ENCODE peak calls at places on chromosomes 1 and 21, in four cellular contexts. One of them, this sample, is unnamed. For H3K9me3, the result is how much of the 10 kb centered on the place peaks cover.

GRCh38 chr1:186629341-186629740 is 50.9 kb downstream of the PTGS2 start:
- DNase-seq in GM12878: no peak
- DNase-seq in H1: no peak
- DNase-seq in HepG2: no peak
- DNase-seq in this sample: no peak

GRCh38 chr1:181655756-181656155 is 172.4 kb downstream of the CACNA1E start:
- DNase-seq in GM12878: no peak
- DNase-seq in HepG2: no peak
- DNase-seq in H1: no peak
- DNase-seq in this sample: no peak

GRCh38 chr21:38171723-38172344 is 85.0 kb upstream of the KCNJ15 start:
- DNase-seq in HepG2: no peak
- DNase-seq in H1: peak
- DNase-seq in GM12878: no peak
- DNase-seq in this sample: no peak

GRCh38 chr1:189269011-189269410 is 1208.7 kb downstream of the BRINP3 start:
- DNase-seq in H1: no peak
- DNase-seq in GM12878: no peak
- DNase-seq in HepG2: no peak
- DNase-seq in this sample: no peak

GRCh38 chr1:11052839-11053757 is 6.1 kb upstream of the MASP2 start:
- DNase-seq in H1: peak
- DNase-seq in GM12878: no peak
- DNase-seq in HepG2: no peak
- DNase-seq in this sample: peak

GRCh38 chr1:57886376-57886775 is 462.5 kb upstream of the DAB1 start:
- DNase-seq in H1: no peak
- DNase-seq in GM12878: no peak
- DNase-seq in HepG2: no peak
- DNase-seq in this sample: no peak

GRCh38 chr1:42484382-42484781 is 21.3 kb downstream of the CCDC30 start:
- DNase-seq in GM12878: no peak
- DNase-seq in HepG2: peak
- DNase-seq in H1: no peak
- DNase-seq in this sample: no peak

GRCh38 chr1:169238506-169238905 is 129.1 kb downstream of the NME7 start:
- DNase-seq in GM12878: no peak
- DNase-seq in H1: no peak
- DNase-seq in HepG2: no peak
- DNase-seq in this sample: no peak

GRCh38 chr1:57963545-57963944 is 539.7 kb upstream of the DAB1 start:
- DNase-seq in HepG2: no peak
- DNase-seq in GM12878: no peak
- DNase-seq in H1: no peak
- DNase-seq in this sample: no peak

GRCh38 chr1:240739139-240739538 is 127.2 kb upstream of the GREM2 start:
- DNase-seq in H1: no peak
- DNase-seq in HepG2: no peak
- DNase-seq in GM12878: no peak
- DNase-seq in this sample: no peak

GRCh38 chr1:110102081-110102480 is 10.2 kb upstream of the UBL4B start:
- DNase-seq in H1: no peak
- DNase-seq in GM12878: peak
- DNase-seq in HepG2: no peak
- DNase-seq in this sample: no peak

GRCh38 chr21:32463889-32464300 is 51.4 kb downstream of the EVA1C start:
- DNase-seq in GM12878: no peak
- DNase-seq in HepG2: peak
- DNase-seq in H1: no peak
- DNase-seq in this sample: no peak

GRCh38 chr1:72280714-72281113 is 1.6 kb downstream of the NEGR1 start:
- DNase-seq in H1: no peak
- DNase-seq in GM12878: no peak
- DNase-seq in HepG2: no peak
- DNase-seq in this sample: no peak

GRCh38 chr1:192485692-192486436 is 89.7 kb upstream of the RGS1 start:
- DNase-seq in H1: no peak
- DNase-seq in HepG2: peak
- DNase-seq in GM12878: no peak
- DNase-seq in this sample: no peak

GRCh38 chr1:8540266-8540926 is 222.5 kb downstream of the SLC45A1 start:
- DNase-seq in H1: no peak
- DNase-seq in HepG2: no peak
- DNase-seq in GM12878: no peak
- DNase-seq in this sample: no peak

GRCh38 chr21:32070693-32071330 is 198.0 kb downstream of the HUNK start:
- DNase-seq in H1: no peak
- DNase-seq in HepG2: no peak
- DNase-seq in GM12878: no peak
- DNase-seq in this sample: no peak

GRCh38 chr1:211547710-211548109 is 31.3 kb downstream of the SLC30A1 start:
- DNase-seq in HepG2: peak
- DNase-seq in H1: no peak
- DNase-seq in GM12878: no peak
- DNase-seq in this sample: no peak

GRCh38 chr1:155938220-155938627 is 3.2 kb upstream of the RXFP4 start:
- DNase-seq in GM12878: peak
- DNase-seq in H1: no peak
- DNase-seq in HepG2: peak
- DNase-seq in this sample: peak

GRCh38 chr1:211468595-211468994 is 23.4 kb downstream of the RD3 start:
- DNase-seq in H1: no peak
- DNase-seq in HepG2: no peak
- DNase-seq in GM12878: no peak
- DNase-seq in this sample: no peak

GRCh38 chr21:31136891-31137290 is 98.6 kb upstream of the KRTAP19-8 start:
- DNase-seq in H1: no peak
- DNase-seq in GM12878: peak
- DNase-seq in HepG2: no peak
- DNase-seq in this sample: peak

GRCh38 chr21:33069994-33070811 is at the start of gene OLIG1:
- DNase-seq in H1: peak
- DNase-seq in HepG2: no peak
- DNase-seq in GM12878: no peak
- DNase-seq in this sample: no peak

GRCh38 chr1:166822385-166822784 is 16.9 kb upstream of the POGK start:
- DNase-seq in H1: peak
- DNase-seq in GM12878: no peak
- DNase-seq in HepG2: no peak
- DNase-seq in this sample: peak

GRCh38 chr21:15121655-15122120 is 56.9 kb upstream of the NRIP1 start:
- DNase-seq in HepG2: peak
- DNase-seq in GM12878: no peak
- DNase-seq in H1: no peak
- DNase-seq in this sample: no peak

GRCh38 chr1:197356723-197357533 is 88.9 kb downstream of the CRB1 start:
- DNase-seq in GM12878: no peak
- DNase-seq in HepG2: peak
- DNase-seq in H1: no peak
- DNase-seq in this sample: peak

GRCh38 chr1:107821340-107821739 is 143.6 kb downstream of the VAV3 start:
- DNase-seq in HepG2: no peak
- DNase-seq in H1: no peak
- DNase-seq in GM12878: no peak
- DNase-seq in this sample: no peak
- H3K9me3 ChIP-seq in HepG2: under half
- H3K9me3 ChIP-seq in H1: under half
- H3K9me3 ChIP-seq in GM12878: under half
- H3K9me3 ChIP-seq in this sample: under half

GRCh38 chr1:150320667-150320978 is 710 bp upstream of the PRPF3 start:
- DNase-seq in HepG2: no peak
- DNase-seq in GM12878: no peak
- DNase-seq in H1: no peak
- DNase-seq in this sample: no peak

GRCh38 chr1:150322310-150322709 is 977 bp downstream of the PRPF3 start:
- DNase-seq in HepG2: peak
- DNase-seq in GM12878: no peak
- DNase-seq in H1: no peak
- DNase-seq in this sample: no peak

DNA sequence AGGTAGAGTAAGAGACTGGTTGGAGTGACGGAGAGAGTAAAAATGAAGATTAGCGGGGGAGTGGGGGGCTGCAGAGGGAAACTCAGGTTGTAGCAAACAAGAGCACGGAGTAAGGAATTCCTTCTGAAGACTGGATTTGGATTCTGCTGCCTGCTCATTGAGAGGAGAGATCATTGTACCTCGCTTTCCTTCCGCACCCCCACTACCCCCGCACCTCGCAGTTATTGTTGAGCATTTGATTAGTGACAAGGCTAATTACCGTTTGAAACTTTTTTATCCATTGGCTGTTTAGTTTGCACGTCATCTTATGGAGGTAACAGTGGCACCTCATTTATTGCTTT is 463 bp downstream of the PRPF3 start:
- DNase-seq in H1: no peak
- DNase-seq in HepG2: no peak
- DNase-seq in GM12878: no peak
- DNase-seq in this sample: no peak
- TF ChIP-seq EP300 in H1: no peak
- TF ChIP-seq EP300 in HepG2: no peak
- TF ChIP-seq EP300 in GM12878: no peak
- TF ChIP-seq EP300 in this sample: no peak

GRCh38 chr1:206998811-206999210 is 28.6 kb upstream of the FCAMR start:
- DNase-seq in GM12878: no peak
- DNase-seq in H1: no peak
- DNase-seq in HepG2: no peak
- DNase-seq in this sample: no peak

GRCh38 chr1:206986885-206987284 is 16.6 kb upstream of the FCAMR start:
- DNase-seq in GM12878: no peak
- DNase-seq in HepG2: no peak
- DNase-seq in H1: no peak
- DNase-seq in this sample: no peak

GRCh38 chr1:206987873-206988272 is 17.6 kb upstream of the FCAMR start:
- DNase-seq in HepG2: no peak
- DNase-seq in GM12878: no peak
- DNase-seq in H1: no peak
- DNase-seq in this sample: no peak

GRCh38 chr1:206992815-206993214 is 22.6 kb upstream of the FCAMR start:
- DNase-seq in GM12878: no peak
- DNase-seq in H1: no peak
- DNase-seq in HepG2: peak
- DNase-seq in this sample: no peak
- TF ChIP-seq BRCA1 in GM12878: no peak
- TF ChIP-seq BRCA1 in H1: no peak
- TF ChIP-seq BRCA1 in HepG2: no peak
- TF ChIP-seq BRCA1 in this sample: no peak

DNA sequence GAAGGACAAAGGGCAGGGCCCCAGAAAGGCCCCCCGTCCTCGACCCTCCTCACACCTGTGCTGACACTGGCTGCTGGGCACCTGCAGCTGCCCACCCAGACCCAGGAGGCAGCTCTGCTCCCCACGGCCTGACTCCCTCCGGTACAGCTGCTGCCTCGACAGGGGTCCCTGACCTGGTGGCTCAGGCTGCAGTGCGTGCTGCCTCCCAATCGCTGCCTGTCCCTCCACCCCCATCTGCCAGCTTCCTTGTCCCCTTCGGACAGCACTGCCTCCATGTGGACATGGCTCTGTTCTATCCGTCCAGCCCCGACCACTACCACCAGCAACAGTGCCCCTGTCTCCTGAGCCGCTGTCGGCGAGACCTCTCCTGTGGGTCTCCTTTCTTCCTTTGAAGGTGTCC is 4.1 kb downstream of the NOC2L start:
- DNase-seq in HepG2: no peak
- DNase-seq in H1: no peak
- DNase-seq in GM12878: no peak
- DNase-seq in this sample: no peak
- H3K9me3 ChIP-seq in HepG2: under half
- H3K9me3 ChIP-seq in H1: under half
- H3K9me3 ChIP-seq in GM12878: under half
- H3K9me3 ChIP-seq in this sample: under half

GRCh38 chr1:154485905-154486304 is 16.1 kb upstream of the TDRD10 start:
- DNase-seq in H1: no peak
- DNase-seq in GM12878: no peak
- DNase-seq in HepG2: no peak
- DNase-seq in this sample: no peak

GRCh38 chr1:154483941-154484803 is 17.8 kb upstream of the TDRD10 start:
- DNase-seq in HepG2: no peak
- DNase-seq in GM12878: no peak
- DNase-seq in H1: no peak
- DNase-seq in this sample: no peak

GRCh38 chr1:154488942-154489341 is 13.1 kb upstream of the TDRD10 start:
- DNase-seq in HepG2: no peak
- DNase-seq in H1: no peak
- DNase-seq in GM12878: no peak
- DNase-seq in this sample: no peak

GRCh38 chr1:154481058-154481457 is 21.0 kb upstream of the TDRD10 start:
- DNase-seq in GM12878: no peak
- DNase-seq in H1: no peak
- DNase-seq in HepG2: no peak
- DNase-seq in this sample: no peak

DNA sequence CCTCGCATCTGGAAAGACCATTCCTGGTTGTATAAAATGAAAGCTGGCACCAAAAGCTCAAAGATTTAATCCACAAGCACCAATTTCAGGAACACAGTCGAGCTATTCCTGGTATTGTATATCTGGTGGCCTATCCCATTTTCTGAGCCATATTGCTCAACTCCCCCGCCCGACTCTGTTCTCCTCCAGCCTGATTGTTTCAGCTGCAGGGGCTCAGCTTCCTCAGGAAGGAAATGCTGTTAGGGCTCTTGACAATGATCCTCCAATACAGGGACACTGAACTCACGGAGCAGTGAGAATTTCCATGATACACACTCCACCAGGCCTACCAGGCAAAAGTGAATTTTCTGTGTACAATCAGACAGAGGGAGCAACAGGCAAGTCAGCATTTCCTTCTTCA is 16.9 kb upstream of the TDRD10 start:
- DNase-seq in GM12878: no peak
- DNase-seq in HepG2: no peak
- DNase-seq in H1: no peak
- DNase-seq in this sample: no peak
- TF ChIP-seq EP300 in GM12878: no peak
- TF ChIP-seq EP300 in HepG2: no peak
- TF ChIP-seq EP300 in H1: no peak
- TF ChIP-seq EP300 in this sample: no peak